ENCODE peak calls at places on chromosome 4, in seven cellular contexts. U is tibial artery; R is CD8-positive, alpha-beta memory T cell; J is Karpas-422; C is Peyer's patch; Y is substantia nigra; B is PC-3. M is an unnamed sample.

GRCh38 chr4:101224358-101225218 is 122.7 kb downstream of the PPP3CA start:
- DNase-seq in U (no peak), R (no peak), J (no peak), C (no peak), Y (no peak), B (no peak), M (no peak)

GRCh38 chr4:150297861-150298474 is 219.7 kb downstream of the DCLK2 start:
- DNase-seq in U (peak; percentile 28), R (no peak), J (peak; percentile 91), C (no peak), Y (no peak), B (peak; percentile 76), M (peak; percentile 79)

GRCh38 chr4:119661231-119661630 is 32.6 kb upstream of the PDE5A start:
- DNase-seq in U (no peak), R (no peak), J (no peak), C (no peak), Y (no peak), B (no peak), M (no peak)

GRCh38 chr4:10005632-10006031 is 15.7 kb downstream of the SLC2A9 start:
- DNase-seq in U (no peak), R (no peak), J (no peak), C (no peak), Y (no peak), B (no peak), M (no peak)

GRCh38 chr4:159358226-159358625 is 255.3 kb downstream of the RAPGEF2 start:
- DNase-seq in U (no peak), R (no peak), J (no peak), C (no peak), Y (no peak), B (peak; percentile 22), M (no peak)

GRCh38 chr4:54230479-54231418 is 1.7 kb downstream of the PDGFRA start:
- DNase-seq in U (peak; percentile 70), R (no peak), J (no peak), C (no peak), Y (no peak), B (no peak), M (peak; percentile 23)

GRCh38 chr4:24105183-24106039 is 215.6 kb upstream of the PPARGC1A start:
- DNase-seq in U (peak; percentile 35), R (no peak), J (no peak), C (no peak), Y (no peak), B (peak; percentile 46), M (no peak)

GRCh38 chr4:163269874-163270273 is 62.5 kb downstream of the NPY1R start:
- DNase-seq in U (no peak), R (no peak), J (no peak), C (no peak), Y (no peak), B (no peak), M (no peak)

GRCh38 chr4:6123976-6124375 is 76.4 kb downstream of the JAKMIP1 start:
- DNase-seq in U (peak; percentile 13), R (no peak), J (no peak), C (no peak), Y (no peak), B (no peak), M (no peak)

GRCh38 chr4:97252615-97253154 is 890.6 kb downstream of the STPG2 start:
- DNase-seq in U (no peak), R (no peak), J (no peak), C (no peak), Y (no peak), B (no peak), M (no peak)

GRCh38 chr4:77734928-77735327 is 84.2 kb downstream of the CNOT6L start:
- DNase-seq in U (no peak), R (no peak), J (no peak), C (no peak), Y (no peak), B (no peak), M (no peak)

DNA sequence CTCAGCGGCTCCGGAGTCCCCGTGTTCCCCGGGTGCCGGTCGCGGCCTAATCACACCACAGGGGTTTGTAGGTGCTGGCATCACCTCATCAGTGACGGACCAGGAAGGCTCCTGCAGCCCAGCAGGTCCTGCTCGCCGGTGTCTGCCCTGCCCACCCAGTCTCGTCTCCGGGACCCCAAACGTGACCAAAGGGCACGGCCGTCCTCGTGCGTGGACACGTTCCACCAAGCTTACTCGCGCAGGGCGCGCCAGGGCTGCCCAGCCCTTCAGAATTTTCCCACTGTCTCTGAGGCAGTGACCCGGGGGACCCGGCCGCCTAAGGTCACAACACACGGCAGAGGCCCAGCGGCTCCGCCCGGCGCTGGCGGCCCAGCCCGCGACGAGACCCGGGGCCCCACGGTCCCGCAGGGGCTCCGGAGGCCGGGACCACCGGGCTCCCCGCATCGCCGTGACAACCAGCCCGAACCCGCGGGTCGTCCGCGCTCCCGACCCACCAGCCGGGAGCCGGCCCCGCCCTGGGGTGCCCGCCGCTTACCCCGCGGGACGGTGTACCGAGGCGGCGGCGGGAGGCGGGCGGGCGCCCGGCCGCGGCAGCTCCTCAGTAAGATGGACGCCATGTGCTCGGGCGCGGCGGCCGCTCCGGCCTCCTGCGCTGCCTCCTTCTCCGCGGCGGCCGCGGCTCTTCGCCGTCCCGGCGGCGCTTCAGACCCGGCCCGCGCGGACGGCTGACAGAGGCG is 454 bp downstream of the LETM1 start:
- DNase-seq in U (no peak), R (no peak), J (peak; percentile 60), C (no peak), Y (no peak), B (peak; percentile 17), M (peak; percentile 41)
- H3K27ac ChIP-seq in U (peak overlapping the region; percentile 65), R (peak overlapping the region; percentile 59), J (peak overlapping the region; percentile 50), C (peak overlapping the region; percentile 82), Y (peak overlapping the region; percentile 61), B (no peak overlapping the region), M (peak overlapping the region; percentile 85)

GRCh38 chr4:147848634-147849033 is 116.7 kb downstream of the ARHGAP10 start:
- DNase-seq in U (no peak), R (no peak), J (no peak), C (no peak), Y (no peak), B (no peak), M (no peak)

GRCh38 chr4:147847947-147848590 is 116.2 kb downstream of the ARHGAP10 start:
- DNase-seq in U (no peak), R (no peak), J (no peak), C (no peak), Y (no peak), B (no peak), M (no peak)

GRCh38 chr4:147842573-147842972 is 110.7 kb downstream of the ARHGAP10 start:
- DNase-seq in U (no peak), R (no peak), J (no peak), C (no peak), Y (no peak), B (no peak), M (peak; percentile 83)

GRCh38 chr4:147843162-147843561 is 111.3 kb downstream of the ARHGAP10 start:
- DNase-seq in U (no peak), R (no peak), J (peak; percentile 75), C (no peak), Y (no peak), B (peak; percentile 52), M (no peak)

DNA sequence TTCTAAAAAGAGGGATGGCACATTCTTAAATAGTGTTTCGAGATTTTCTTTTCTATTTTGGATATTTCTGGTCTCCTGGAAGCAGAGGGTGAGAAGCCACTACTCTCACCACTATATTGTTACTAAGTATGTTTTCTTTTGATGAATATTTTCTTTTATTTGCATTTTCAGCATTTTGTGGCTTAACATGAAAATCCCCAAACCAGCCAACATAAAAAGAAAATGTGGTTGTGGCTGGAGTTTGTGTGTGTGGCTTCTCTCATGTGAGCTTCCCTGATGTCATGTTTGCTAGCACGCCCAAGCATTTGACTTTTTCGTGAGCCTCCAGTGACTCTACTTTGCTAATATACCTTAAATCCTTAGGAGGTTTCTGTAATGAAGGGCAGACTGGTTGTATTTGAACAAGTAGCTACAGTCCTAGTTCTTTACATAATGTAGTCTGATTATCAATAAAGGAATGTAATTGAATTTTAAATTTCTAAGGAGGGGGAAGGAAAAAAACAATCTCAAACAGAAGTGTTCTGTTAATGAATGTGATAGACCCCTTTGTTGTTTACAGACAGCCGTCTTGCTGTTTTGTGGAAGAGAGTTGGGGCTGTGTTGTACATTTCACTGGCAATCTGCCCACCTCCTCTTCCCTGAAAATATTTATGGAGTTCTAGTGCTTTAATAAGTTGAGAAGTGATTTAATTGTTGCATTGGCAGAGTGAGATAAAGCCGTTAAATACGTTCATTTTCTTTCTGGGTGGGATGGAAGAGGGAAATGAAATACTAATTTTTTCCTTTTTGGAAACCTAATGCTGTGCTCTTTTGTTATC is 114.6 kb downstream of the ARHGAP10 start:
- DNase-seq in U (no peak), R (no peak), J (no peak), C (no peak), Y (no peak), B (no peak), M (no peak)
- H3K27ac ChIP-seq in U (peak overlapping the region; percentile 44), R (no peak overlapping the region), J (no peak overlapping the region), C (no peak overlapping the region), Y (no peak overlapping the region), B (no peak overlapping the region), M (peak overlapping the region; percentile 41)

DNA sequence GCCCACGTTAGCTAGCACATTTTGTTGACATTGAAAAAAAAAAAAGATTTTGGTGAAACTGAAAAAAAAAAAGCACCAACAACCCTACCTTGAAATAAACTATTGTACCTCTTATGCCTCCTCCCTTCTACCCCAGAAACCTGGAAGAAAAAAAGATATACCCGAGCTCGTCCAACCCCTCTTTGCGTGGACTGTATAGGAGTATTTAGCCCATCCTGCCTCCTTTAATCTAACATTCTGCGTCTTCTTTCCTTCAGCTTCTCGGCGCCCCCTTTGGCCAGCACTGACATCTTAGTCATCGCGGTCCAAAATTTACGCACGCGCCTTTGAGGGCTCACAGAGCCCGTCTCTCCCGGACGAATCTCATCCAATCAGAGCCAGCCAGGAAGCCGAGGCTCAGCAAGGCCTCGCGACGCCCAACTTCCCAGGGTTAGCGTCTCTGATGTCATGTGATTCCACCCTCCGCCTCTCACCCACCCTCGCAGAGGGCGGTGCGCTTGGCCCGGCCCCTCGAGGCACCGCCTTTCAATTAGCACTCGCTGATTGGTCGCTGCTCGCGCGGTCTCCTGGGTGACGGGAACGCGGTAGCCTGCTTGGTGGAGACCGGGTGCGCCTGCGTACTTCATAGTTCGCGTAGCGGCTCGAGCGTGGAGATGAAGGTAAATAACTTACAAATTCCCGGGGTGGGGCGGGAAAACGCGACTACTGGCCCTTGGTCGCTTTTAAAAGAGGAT is at the start of gene WDR19:
- DNase-seq in U (peak; percentile 99), R (peak; percentile 96), J (peak; percentile 100), C (peak; percentile 97), Y (peak; percentile 99), B (peak; percentile 98), M (peak; percentile 99)
- H3K27ac ChIP-seq in U (peak within 1 kb of the TSS; percentile 84), R (peak within 1 kb of the TSS; percentile 67), J (peak within 1 kb of the TSS; percentile 82), C (peak within 1 kb of the TSS; percentile 66), Y (peak within 1 kb of the TSS; percentile 87), B (no peak within 1 kb of the TSS), M (peak within 1 kb of the TSS; percentile 64)

DNA sequence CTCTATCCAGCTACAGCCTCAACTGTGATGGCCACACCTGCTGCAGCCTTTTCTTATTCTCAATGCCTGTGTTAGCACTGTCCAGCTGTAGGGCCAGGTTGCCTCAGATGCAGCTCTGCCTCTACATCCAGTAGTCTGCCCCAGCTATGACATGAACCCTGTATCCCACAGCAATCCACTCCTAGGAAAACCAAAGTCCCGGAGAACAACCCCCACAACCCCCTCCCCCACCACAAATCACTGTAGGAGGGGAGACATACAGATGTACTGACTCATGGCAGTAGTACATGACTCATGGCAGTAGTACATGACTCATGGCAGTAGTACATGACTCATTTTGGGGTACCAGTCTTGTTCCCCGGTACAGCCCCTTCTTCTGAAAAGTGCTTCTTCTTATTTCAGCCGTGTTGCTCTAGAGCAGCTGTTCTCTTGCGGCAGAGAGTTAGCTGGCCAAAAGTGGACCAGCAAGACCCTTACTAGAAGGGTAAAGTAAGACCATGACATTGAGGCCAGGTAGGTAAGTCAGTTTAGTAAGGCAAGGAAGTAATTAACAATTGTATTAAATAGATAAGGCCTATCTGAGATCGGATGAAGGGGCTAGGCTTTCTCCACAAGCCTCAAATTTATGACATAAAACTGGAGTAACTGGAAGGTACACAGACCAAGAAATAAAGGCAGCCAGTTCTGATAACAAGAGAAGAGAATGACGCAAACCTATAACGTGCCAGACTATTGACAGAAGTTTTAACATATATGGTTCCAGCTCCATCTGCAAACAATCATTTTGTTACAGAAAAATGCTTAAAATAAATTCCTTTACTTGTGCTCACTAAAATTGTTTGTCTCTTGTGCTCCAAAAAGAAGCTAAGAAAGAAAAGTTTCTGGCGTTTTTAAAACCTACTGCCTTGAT is 221.4 kb downstream of the TACR3 start:
- DNase-seq in U (no peak), R (no peak), J (no peak), C (no peak), Y (no peak), B (peak; percentile 14), M (no peak)
- H3K27ac ChIP-seq in U (no peak overlapping the region), R (no peak overlapping the region), J (no peak overlapping the region), C (no peak overlapping the region), Y (no peak overlapping the region), B (no peak overlapping the region), M (no peak overlapping the region)

M was measured in testis.